ENCODE peak calls at places on chromosomes 1 and 21, in six cellular contexts. O is IMR-90; K is pancreas; M is OCI-LY7; R is HCT116; J is CD4-positive, alpha-beta T cell. Q is an unnamed sample.
A peak's percentile ranks its signal among the peaks of the same experiment; 100 is the strongest.

GRCh38 chr1:87392241-87393192 is 63.8 kb downstream of the LMO4 start:
- DNase-seq in O (peak; percentile 68), K (no peak), J (no peak), M (no peak), R (no peak), Q (no peak)

GRCh38 chr1:201217851-201218250 is 27.2 kb downstream of the IGFN1 start:
- DNase-seq in R (no peak), M (no peak), K (no peak), O (no peak), J (no peak), Q (no peak)

GRCh38 chr1:202323731-202324130 is 18.0 kb downstream of the UBE2T start:
- DNase-seq in O (no peak), R (no peak), M (no peak), K (no peak), J (no peak), Q (no peak)

GRCh38 chr21:27581168-27581567 is 614.3 kb upstream of the ADAMTS5 start:
- DNase-seq in M (no peak), R (no peak), J (no peak), O (peak; percentile 63), K (no peak), Q (peak; percentile 87)

GRCh38 chr1:225644666-225645065 is 8.3 kb downstream of the ENAH start:
- DNase-seq in O (peak; percentile 65), K (no peak), R (no peak), J (no peak), M (no peak), Q (no peak)

GRCh38 chr1:14377386-14377785 is 221.1 kb upstream of the KAZN start:
- DNase-seq in J (no peak), M (no peak), R (no peak), O (no peak), K (no peak), Q (no peak)

GRCh38 chr1:116565222-116565621 is 5.6 kb downstream of the CD58 start:
- DNase-seq in R (no peak), J (no peak), K (no peak), M (no peak), O (no peak), Q (no peak)

GRCh38 chr1:200918006-200918405 is 23.3 kb downstream of the INAVA start:
- DNase-seq in J (no peak), M (no peak), R (no peak), K (no peak), O (no peak), Q (no peak)

GRCh38 chr1:173861731-173862145 is 6.1 kb downstream of the GAS5 start:
- DNase-seq in M (peak; percentile 29), O (no peak), R (no peak), K (no peak), J (no peak), Q (no peak)

GRCh38 chr1:217188280-217189235 is 442.3 kb downstream of the GPATCH2 start:
- DNase-seq in O (no peak), R (no peak), K (no peak), J (no peak), M (no peak), Q (no peak)

GRCh38 chr1:206419250-206419649 is 51.0 kb upstream of the IKBKE start:
- DNase-seq in J (no peak), O (no peak), R (no peak), M (no peak), K (no peak), Q (peak; percentile 64)

GRCh38 chr1:179599623-179600249 is 8.1 kb downstream of the TDRD5 start:
- DNase-seq in K (no peak), R (peak; percentile 44), J (no peak), O (peak; percentile 30), M (peak; percentile 85), Q (peak; percentile 22)

GRCh38 chr1:158075078-158075477 is 81.6 kb downstream of the KIRREL1 start:
- DNase-seq in O (no peak), M (no peak), J (no peak), K (no peak), R (no peak), Q (no peak)

GRCh38 chr1:162070825-162071224 is 1.3 kb downstream of the NOS1AP start:
- DNase-seq in J (no peak), M (no peak), R (no peak), O (no peak), K (no peak), Q (no peak)

GRCh38 chr1:54837002-54837853 is 36.1 kb upstream of the TTC22 start:
- DNase-seq in R (no peak), O (no peak), M (no peak), J (no peak), K (no peak), Q (no peak)

GRCh38 chr1:87061742-87062156 is 147.3 kb downstream of the HS2ST1 start:
- DNase-seq in R (no peak), M (peak; percentile 58), O (peak; percentile 71), K (no peak), J (no peak), Q (no peak)

GRCh38 chr1:162248854-162249535 is 127.7 kb downstream of the SPATA46 start:
- DNase-seq in O (no peak), M (no peak), R (no peak), K (no peak), J (no peak), Q (no peak)

GRCh38 chr1:200894712-200895447 is at the start of gene INAVA:
- DNase-seq in M (no peak), R (peak; percentile 53), J (no peak), K (peak; percentile 84), O (no peak), Q (peak; percentile 78)

DNA sequence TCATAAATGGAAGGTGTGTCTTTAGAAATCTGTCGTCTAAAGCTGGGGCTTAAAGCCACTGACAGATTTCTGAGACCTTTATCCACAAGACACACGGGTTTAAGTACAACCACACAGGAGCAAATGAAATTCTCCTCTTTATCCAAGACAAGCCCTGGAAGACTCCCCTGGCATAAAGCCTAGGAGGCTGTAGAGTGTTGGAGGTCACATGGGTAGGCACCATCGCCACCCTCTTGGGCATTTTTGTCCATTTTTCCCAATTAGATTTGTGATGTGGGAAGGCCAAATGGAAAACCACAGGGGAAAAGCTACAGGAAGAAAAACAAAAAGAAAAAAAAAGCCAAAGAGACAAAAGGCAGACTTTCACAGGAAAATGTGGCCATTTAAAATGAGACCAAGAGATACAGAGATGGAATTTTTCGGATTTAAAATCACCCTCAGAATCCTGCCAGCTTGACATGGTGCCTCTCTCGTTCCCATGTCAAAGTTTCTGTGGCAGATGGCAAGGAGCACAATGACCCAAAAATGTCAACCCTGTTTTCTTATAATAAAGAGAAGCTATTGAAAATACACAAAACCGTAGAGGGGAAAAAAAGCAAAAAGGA is 91.9 kb downstream of the PLD5 start:
- DNase-seq in K (no peak), J (no peak), M (no peak), O (no peak), R (no peak), Q (no peak)
- H3K27ac ChIP-seq in K (no peak overlapping the region), J (no peak overlapping the region), M (no peak overlapping the region), O (no peak overlapping the region), R (no peak overlapping the region), Q (no peak overlapping the region)

GRCh38 chr1:175130649-175131045 is 61.9 kb downstream of the KIAA0040 start:
- DNase-seq in R (no peak), K (no peak), J (no peak), O (no peak), M (peak; percentile 29), Q (no peak)
- H3K27ac ChIP-seq in R (no peak overlapping the region), K (no peak overlapping the region), J (no peak overlapping the region), O (no peak overlapping the region), M (no peak overlapping the region), Q (no peak overlapping the region)

GRCh38 chr1:109400035-109400655 is 2.4 kb upstream of the SORT1 start:
- DNase-seq in O (no peak), J (no peak), R (no peak), M (no peak), K (no peak), Q (no peak)
- H3K27ac ChIP-seq in O (no peak overlapping the region), J (no peak overlapping the region), R (no peak overlapping the region), M (no peak overlapping the region), K (no peak overlapping the region), Q (no peak overlapping the region)

GRCh38 chr1:227747948-227748495 is 12.8 kb downstream of the SNAP47 start:
- DNase-seq in M (no peak), O (no peak), R (no peak), K (peak; percentile 24), J (no peak), Q (no peak)
- H3K27ac ChIP-seq in M (no peak overlapping the region), O (no peak overlapping the region), R (no peak overlapping the region), K (no peak overlapping the region), J (no peak overlapping the region), Q (no peak overlapping the region)

GRCh38 chr1:18144062-18144461 is 36.5 kb downstream of the IGSF21 start:
- DNase-seq in R (no peak), O (no peak), K (no peak), J (no peak), M (no peak), Q (no peak)
- H3K27ac ChIP-seq in R (no peak overlapping the region), O (no peak overlapping the region), K (no peak overlapping the region), J (no peak overlapping the region), M (no peak overlapping the region), Q (no peak overlapping the region)

GRCh38 chr1:244962140-244962539 is 97.8 kb upstream of the HNRNPU start:
- DNase-seq in J (no peak), O (no peak), M (no peak), R (no peak), K (no peak), Q (no peak)
- H3K27ac ChIP-seq in J (no peak overlapping the region), O (no peak overlapping the region), M (no peak overlapping the region), R (no peak overlapping the region), K (no peak overlapping the region), Q (no peak overlapping the region)

DNA sequence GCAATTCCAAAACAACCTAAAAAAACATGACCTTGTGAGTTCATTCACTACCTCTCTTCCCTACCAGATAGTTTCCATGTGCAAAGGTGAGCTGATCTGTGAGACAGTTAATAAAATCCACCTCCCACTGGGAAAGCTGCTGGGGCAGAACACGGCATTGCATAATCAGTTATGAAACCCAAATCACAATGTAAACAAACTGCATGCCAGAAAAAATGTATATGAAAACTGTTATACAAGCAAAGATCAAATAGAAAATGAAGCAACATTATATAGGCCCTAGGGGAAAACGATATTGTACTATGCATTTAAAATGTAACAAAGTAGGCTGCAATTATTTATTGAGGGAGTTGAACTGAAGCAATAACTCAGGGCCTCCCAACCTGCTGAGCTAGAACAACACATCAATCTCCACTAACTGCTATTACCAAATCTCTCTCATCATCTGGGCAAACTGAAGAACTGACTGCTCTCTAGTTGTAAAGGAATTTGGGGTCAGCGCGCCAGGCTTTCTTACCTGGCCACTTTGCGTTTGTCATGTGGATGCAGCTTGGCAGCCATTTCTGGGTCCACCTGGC is 31.0 kb downstream of the TRIT1 start:
- DNase-seq in M (no peak), O (peak; percentile 18), K (no peak), J (no peak), R (no peak), Q (no peak)
- H3K27ac ChIP-seq in M (no peak overlapping the region), O (no peak overlapping the region), K (peak overlapping the region; percentile 4), J (no peak overlapping the region), R (no peak overlapping the region), Q (peak overlapping the region; percentile 43)

DNA sequence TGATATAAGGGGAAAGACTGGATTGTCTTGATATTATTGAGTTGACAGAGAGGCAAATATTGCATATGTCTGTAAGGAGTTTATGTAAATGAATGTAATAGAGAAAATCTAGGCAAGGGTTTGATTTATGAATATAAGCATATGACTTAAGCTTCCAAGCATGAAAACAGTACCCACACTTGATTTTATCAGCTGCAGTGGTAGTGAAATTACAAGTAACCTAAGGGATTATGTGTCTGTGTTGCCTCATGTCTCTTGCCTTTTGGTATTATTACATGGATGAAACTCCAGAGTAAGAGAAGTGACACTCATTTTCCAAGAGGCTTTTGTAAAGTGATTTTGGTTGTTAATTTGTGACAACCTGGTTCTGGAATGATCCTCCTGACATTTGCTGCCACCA is 1678.9 kb downstream of the KCNT2 start:
- DNase-seq in M (no peak), J (no peak), O (peak; percentile 18), K (no peak), R (no peak), Q (no peak)
- H3K27ac ChIP-seq in M (no peak overlapping the region), J (no peak overlapping the region), O (no peak overlapping the region), K (no peak overlapping the region), R (no peak overlapping the region), Q (no peak overlapping the region)

GRCh38 chr1:156115514-156116374 is 1.2 kb downstream of the LMNA start:
- DNase-seq in J (no peak), M (no peak), O (peak; percentile 65), R (no peak), K (peak; percentile 74), Q (no peak)
- H3K27ac ChIP-seq in J (peak overlapping the region; percentile 50), M (no peak overlapping the region), O (peak overlapping the region; percentile 96), R (peak overlapping the region; percentile 76), K (peak overlapping the region; percentile 81), Q (peak overlapping the region; percentile 99)